ENCODE peak calls at places on chromosome X, in four cellular contexts. B is GM12878, H is WTC11, Y is K562. Q is an unnamed sample.

GRCh38 chrX:130082244-130083106 is 27.8 kb downstream of the ELF4 start:
- DNase-seq in Y (peak; percentile 86), B (no peak), H (no peak), Q (no peak)

GRCh38 chrX:31293409-31293808 is 221.6 kb upstream of the FTHL17 start:
- DNase-seq in B (no peak), H (no peak), Y (no peak), Q (no peak)

GRCh38 chrX:76555816-76556215 is 128.3 kb downstream of the MAGEE1 start:
- DNase-seq in B (no peak), H (peak; percentile 58), Y (peak; percentile 54), Q (peak; percentile 2)

GRCh38 chrX:31836479-31836878 is 764.6 kb upstream of the FTHL17 start:
- DNase-seq in H (no peak), Y (no peak), B (no peak), Q (no peak)

GRCh38 chrX:40145001-40145631 is 47.4 kb upstream of the BCOR start:
- DNase-seq in H (peak; percentile 45), Y (no peak), B (no peak), Q (peak; percentile 73)

GRCh38 chrX:103187953-103188475 is 26.9 kb upstream of the BEX4 start:
- DNase-seq in B (no peak), H (no peak), Y (no peak), Q (no peak)

GRCh38 chrX:103879339-103879738 is 47.3 kb upstream of the RAB9B start:
- DNase-seq in B (no peak), H (no peak), Y (no peak), Q (no peak)

GRCh38 chrX:48769230-48769629 is 7.7 kb downstream of the GLOD5 start:
- DNase-seq in H (no peak), B (no peak), Y (no peak), Q (no peak)

GRCh38 chrX:118174516-118174915 is 57.9 kb upstream of the KLHL13 start:
- DNase-seq in H (no peak), B (no peak), Y (no peak), Q (no peak)

GRCh38 chrX:15188039-15188438 is 81.8 kb downstream of the ASB9 start:
- DNase-seq in H (no peak), B (no peak), Y (no peak), Q (no peak)

GRCh38 chrX:53794181-53794580 is 107.7 kb upstream of the HUWE1 start:
- DNase-seq in Y (no peak), B (no peak), H (no peak), Q (no peak)

GRCh38 chrX:17595456-17596035 is 141.7 kb upstream of the SCML1 start:
- DNase-seq in H (no peak), B (no peak), Y (no peak), Q (no peak)

GRCh38 chrX:23737413-23737812 is 5.7 kb downstream of the ACOT9 start:
- DNase-seq in H (no peak), B (no peak), Y (no peak), Q (no peak)

GRCh38 chrX:112857478-112857878 is 16.8 kb upstream of the AMOT start:
- DNase-seq in Y (no peak), H (no peak), B (no peak), Q (no peak)

GRCh38 chrX:115147220-115147619 is 42.0 kb upstream of the RBMXL3 start:
- DNase-seq in B (no peak), H (no peak), Y (peak; percentile 6), Q (peak; percentile 6)

GRCh38 chrX:31268359-31268758 is 196.5 kb upstream of the FTHL17 start:
- DNase-seq in H (no peak), Y (no peak), B (no peak), Q (no peak)

GRCh38 chrX:22533898-22534297 is 261.2 kb downstream of the CBLL2 start:
- DNase-seq in B (no peak), Y (no peak), H (peak; percentile 10), Q (no peak)

GRCh38 chrX:19589105-19589504 is 73.8 kb upstream of the MAP3K15 start:
- DNase-seq in Y (no peak), B (no peak), H (no peak), Q (no peak)

GRCh38 chrX:39431893-39432292 is 630.6 kb downstream of the MID1IP1 start:
- DNase-seq in B (no peak), H (no peak), Y (no peak), Q (no peak)

GRCh38 chrX:47501226-47502071 is 18.4 kb upstream of the ZNF41 start:
- DNase-seq in Y (no peak), H (no peak), B (no peak), Q (no peak)

GRCh38 chrX:110201799-110202198 is 116.1 kb downstream of the AMMECR1 start:
- DNase-seq in H (no peak), Y (no peak), B (no peak), Q (no peak)

GRCh38 chrX:79133897-79134296 is 10.6 kb upstream of the GPR174 start:
- DNase-seq in H (no peak), B (no peak), Y (no peak), Q (no peak)

GRCh38 chrX:119512145-119512800 is 44.0 kb downstream of the SLC25A5 start:
- DNase-seq in B (no peak), Y (peak; percentile 80), H (peak; percentile 61), Q (peak; percentile 80)

GRCh38 chrX:143437439-143437838 is 79.8 kb downstream of the SPANXN3 start:
- DNase-seq in Y (peak; percentile 1), H (no peak), B (no peak), Q (peak; percentile 6)

GRCh38 chrX:49792376-49792775 is 36.7 kb upstream of the PAGE4 start:
- DNase-seq in H (no peak), B (no peak), Y (no peak), Q (no peak)

GRCh38 chrX:129831486-129831885 is 12.2 kb downstream of the ZDHHC9 start:
- DNase-seq in B (no peak), Y (no peak), H (no peak), Q (no peak)

GRCh38 chrX:84160736-84161135 is 27.3 kb downstream of the RPS6KA6 start:
- DNase-seq in H (no peak), B (no peak), Y (no peak), Q (no peak)
- TF ChIP-seq USF1 in H (no peak), B (no peak), Y (no peak), Q (no peak)

GRCh38 chrX:139920306-139920705 is 12.5 kb downstream of the ATP11C start:
- DNase-seq in H (no peak), B (no peak), Y (peak; percentile 45), Q (no peak)

GRCh38 chrX:139909716-139910115 is 23.1 kb downstream of the ATP11C start:
- DNase-seq in H (no peak), Y (no peak), B (no peak), Q (no peak)

GRCh38 chrX:139914421-139914820 is 18.4 kb downstream of the ATP11C start:
- DNase-seq in H (no peak), B (no peak), Y (no peak), Q (no peak)
- TF ChIP-seq USF1 in H (no peak), B (no peak), Y (no peak), Q (no peak)

GRCh38 chrX:43269201-43269600 is 386.9 kb upstream of the MAOA start:
- DNase-seq in B (no peak), Y (no peak), H (no peak), Q (no peak)

GRCh38 chrX:43266487-43266886 is 389.6 kb upstream of the MAOA start:
- DNase-seq in Y (no peak), H (no peak), B (no peak), Q (no peak)

DNA sequence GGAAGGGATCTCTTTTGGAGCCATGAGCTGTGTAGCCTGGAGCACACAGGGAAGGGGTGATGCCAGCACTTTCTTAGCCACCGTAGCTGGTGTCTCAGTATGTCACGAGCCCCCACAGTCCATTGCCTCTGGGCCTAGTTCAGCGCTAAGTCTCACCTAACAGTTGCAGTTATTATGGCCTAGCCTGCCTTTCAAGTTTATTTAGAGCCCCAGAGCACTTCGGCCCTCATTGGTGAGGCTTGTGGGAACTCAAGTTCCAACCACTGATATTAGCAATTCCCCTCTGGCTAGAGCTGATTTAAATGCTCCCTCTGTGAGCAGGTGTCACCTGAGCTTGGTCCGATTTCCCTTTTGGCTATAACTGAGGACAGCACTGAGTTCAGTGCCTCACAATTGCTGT is 388.4 kb upstream of the MAOA start:
- DNase-seq in H (no peak), B (no peak), Y (no peak), Q (no peak)
- TF ChIP-seq USF1 in H (no peak), B (no peak), Y (no peak), Q (no peak)

DNA sequence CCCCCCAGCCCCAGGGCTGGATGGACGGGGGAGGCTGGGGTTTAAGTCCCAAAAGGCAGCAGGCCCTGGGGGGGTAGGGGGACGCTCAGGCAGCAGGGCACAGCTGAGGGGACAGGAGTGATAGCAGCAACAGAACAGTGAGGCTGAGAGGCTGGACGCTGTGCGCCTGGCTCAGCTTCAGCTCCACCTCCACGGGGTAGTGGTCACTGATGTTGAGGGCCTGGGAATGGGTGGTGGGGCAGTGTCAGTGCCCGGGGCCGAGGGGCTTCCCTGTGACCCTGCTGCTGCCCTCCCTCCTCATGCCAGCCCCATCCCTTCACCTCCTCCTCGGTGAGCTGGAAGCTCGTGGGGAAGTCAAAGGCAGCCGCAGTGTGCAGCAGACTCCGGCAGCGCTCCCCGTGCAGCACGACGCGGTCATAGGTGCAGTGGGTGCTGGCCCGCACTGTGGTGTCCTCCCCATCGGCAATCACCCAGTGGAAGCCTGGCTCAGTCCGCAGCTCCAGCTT is 4.5 kb downstream of the RPL10 start:
- DNase-seq in H (no peak), B (no peak), Y (no peak), Q (no peak)
- TF ChIP-seq USF1 in H (no peak), B (no peak), Y (no peak), Q (no peak)

GRCh38 chrX:29145316-29145715 is 558.1 kb downstream of the IL1RAPL1 start:
- DNase-seq in B (no peak), Y (no peak), H (no peak), Q (no peak)
- TF ChIP-seq USF1 in B (no peak), Y (no peak), H (no peak), Q (no peak)

DNA sequence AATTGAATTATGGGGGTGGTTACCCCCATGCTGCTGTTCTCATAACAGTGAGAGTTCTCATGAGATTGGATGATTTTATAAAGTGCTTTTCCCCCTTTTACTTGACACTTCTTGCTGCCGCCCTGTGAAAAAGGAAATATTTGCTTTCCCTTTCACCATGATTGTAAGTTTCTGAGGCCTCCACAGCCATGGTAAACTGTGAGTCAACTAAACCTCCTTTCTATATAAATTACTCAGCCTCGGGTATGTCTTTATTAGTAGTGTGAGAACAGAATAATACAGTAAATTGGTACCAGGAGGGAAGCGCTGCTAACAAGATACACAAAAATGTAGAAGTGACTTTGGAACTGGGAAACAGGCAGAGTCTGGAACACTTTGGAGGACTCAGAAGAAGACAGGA is 1070.8 kb downstream of the FAM133A start:
- DNase-seq in Y (no peak), H (no peak), B (no peak), Q (no peak)
- TF ChIP-seq USF1 in Y (no peak), H (no peak), B (no peak), Q (no peak)

GRCh38 chrX:81201692-81202412 is at the start of the genes HMGN5 and SH3BGRL:
- DNase-seq in B (peak; percentile 57), Y (peak; percentile 75), H (peak; percentile 69), Q (peak; percentile 56)

GRCh38 chrX:81202989-81203388 is 1.1 kb downstream of the SH3BGRL start:
- DNase-seq in Y (peak; percentile 17), H (no peak), B (no peak), Q (no peak)

GRCh38 chrX:81206471-81206870 is 4.6 kb downstream of the SH3BGRL start:
- DNase-seq in B (no peak), Y (no peak), H (no peak), Q (no peak)

DNA sequence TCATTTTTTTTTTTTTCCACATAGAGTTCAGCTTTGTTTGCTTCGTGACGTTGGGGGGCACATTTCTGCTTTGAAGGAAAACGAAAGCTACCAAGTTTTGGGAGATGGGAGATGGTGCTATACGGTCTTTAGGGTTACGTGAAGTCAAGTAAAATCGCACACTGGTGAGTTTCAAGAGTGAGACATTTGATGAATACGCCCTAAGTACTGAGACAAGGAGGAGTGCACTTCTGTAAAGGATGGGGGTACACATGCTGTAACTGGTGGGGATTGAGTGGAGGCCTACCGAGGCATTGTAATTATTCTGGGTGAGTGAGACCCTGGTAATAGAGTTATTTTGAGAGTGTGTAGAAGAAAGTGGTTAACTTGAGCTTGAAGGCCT is 502 bp downstream of the SH3BGRL start:
- DNase-seq in H (no peak), Y (peak; percentile 2), B (no peak), Q (no peak)
- TF ChIP-seq USF1 in H (no peak), Y (no peak), B (no peak), Q (no peak)